ENCODE peak calls at places on chromosomes 2 and 18, in four cellular contexts. One of them, this sample, is unnamed.

GRCh38 chr18:74945774-74946545 is 263.0 kb downstream of the PTGR3 start:
- DNase-seq in cardiac fibroblast: peak; percentile 65
- DNase-seq in IMR-90: peak; percentile 62
- DNase-seq in AG09309: no peak
- DNase-seq in this sample: no peak

GRCh38 chr2:237720962-237721361 is 77.6 kb upstream of the RBM44 start:
- DNase-seq in cardiac fibroblast: peak; percentile 84
- DNase-seq in IMR-90: peak; percentile 83
- DNase-seq in AG09309: no peak
- DNase-seq in this sample: no peak

GRCh38 chr18:31396796-31397195 is 20.2 kb downstream of the DSG4 start:
- DNase-seq in cardiac fibroblast: no peak
- DNase-seq in IMR-90: no peak
- DNase-seq in AG09309: no peak
- DNase-seq in this sample: no peak

GRCh38 chr2:45699032-45699658 is 47.7 kb downstream of the PRKCE start:
- DNase-seq in cardiac fibroblast: peak; percentile 82
- DNase-seq in IMR-90: peak; percentile 88
- DNase-seq in AG09309: peak; percentile 46
- DNase-seq in this sample: no peak

GRCh38 chr2:38751847-38752410 is 768 bp upstream of the SRSF7 start:
- DNase-seq in cardiac fibroblast: no peak
- DNase-seq in IMR-90: peak; percentile 29
- DNase-seq in AG09309: no peak
- DNase-seq in this sample: peak; percentile 54

GRCh38 chr2:176643711-176644110 is 374.5 kb downstream of the MTX2 start:
- DNase-seq in cardiac fibroblast: peak; percentile 55
- DNase-seq in IMR-90: no peak
- DNase-seq in AG09309: no peak
- DNase-seq in this sample: peak; percentile 39

GRCh38 chr2:103986001-103986400 is 867.9 kb upstream of the POU3F3 start:
- DNase-seq in cardiac fibroblast: no peak
- DNase-seq in IMR-90: no peak
- DNase-seq in AG09309: no peak
- DNase-seq in this sample: no peak

GRCh38 chr18:27780061-27780740 is 396.7 kb downstream of the CDH2 start:
- DNase-seq in cardiac fibroblast: peak; percentile 67
- DNase-seq in IMR-90: no peak
- DNase-seq in AG09309: no peak
- DNase-seq in this sample: no peak

GRCh38 chr2:157304811-157305712 is 20.6 kb downstream of the ERMN start:
- DNase-seq in cardiac fibroblast: peak; percentile 68
- DNase-seq in IMR-90: peak; percentile 49
- DNase-seq in AG09309: no peak
- DNase-seq in this sample: no peak

GRCh38 chr2:227472265-227473018 is 486 bp downstream of the AGFG1 start:
- DNase-seq in cardiac fibroblast: peak; percentile 20
- DNase-seq in IMR-90: no peak
- DNase-seq in AG09309: no peak
- DNase-seq in this sample: peak; percentile 90

GRCh38 chr2:151063271-151063670 is 198.4 kb downstream of the RBM43 start:
- DNase-seq in cardiac fibroblast: peak; percentile 76
- DNase-seq in IMR-90: peak; percentile 75
- DNase-seq in AG09309: peak; percentile 62
- DNase-seq in this sample: no peak

GRCh38 chr2:98346259-98347236 is at the start of gene CNGA3:
- DNase-seq in cardiac fibroblast: peak; percentile 22
- DNase-seq in IMR-90: peak; percentile 6
- DNase-seq in AG09309: no peak
- DNase-seq in this sample: peak; percentile 91

GRCh38 chr2:32783468-32783867 is 155.6 kb downstream of the TTC27 start:
- DNase-seq in cardiac fibroblast: peak; percentile 22
- DNase-seq in IMR-90: no peak
- DNase-seq in AG09309: no peak
- DNase-seq in this sample: no peak

GRCh38 chr18:77068890-77069312 is 63.7 kb downstream of the MBP start:
- DNase-seq in cardiac fibroblast: peak; percentile 71
- DNase-seq in IMR-90: peak; percentile 28
- DNase-seq in AG09309: no peak
- DNase-seq in this sample: no peak

GRCh38 chr2:61328707-61329251 is 142.1 kb downstream of the USP34 start:
- DNase-seq in cardiac fibroblast: no peak
- DNase-seq in IMR-90: peak; percentile 6
- DNase-seq in AG09309: peak; percentile 74
- DNase-seq in this sample: no peak

GRCh38 chr2:65204461-65205230 is 23.0 kb upstream of the ACTR2 start:
- DNase-seq in cardiac fibroblast: peak; percentile 7
- DNase-seq in IMR-90: no peak
- DNase-seq in AG09309: no peak
- DNase-seq in this sample: no peak

GRCh38 chr18:31598021-31598805 is 6.5 kb downstream of the TTR start:
- DNase-seq in cardiac fibroblast: no peak
- DNase-seq in IMR-90: no peak
- DNase-seq in AG09309: no peak
- DNase-seq in this sample: no peak

GRCh38 chr2:164495491-164496223 is 125.6 kb downstream of the GRB14 start:
- DNase-seq in cardiac fibroblast: peak; percentile 78
- DNase-seq in IMR-90: peak; percentile 43
- DNase-seq in AG09309: peak; percentile 16
- DNase-seq in this sample: peak; percentile 12

GRCh38 chr2:186575302-186575701 is 14.6 kb upstream of the ITGAV start:
- DNase-seq in cardiac fibroblast: peak; percentile 100
- DNase-seq in IMR-90: peak; percentile 99
- DNase-seq in AG09309: peak; percentile 93
- DNase-seq in this sample: no peak

GRCh38 chr2:180907731-180908130 is 72.7 kb upstream of the UBE2E3 start:
- DNase-seq in cardiac fibroblast: peak; percentile 77
- DNase-seq in IMR-90: peak; percentile 84
- DNase-seq in AG09309: no peak
- DNase-seq in this sample: no peak

GRCh38 chr2:8750221-8750620 is 68.4 kb downstream of the ID2 start:
- DNase-seq in cardiac fibroblast: no peak
- DNase-seq in IMR-90: peak; percentile 18
- DNase-seq in AG09309: no peak
- DNase-seq in this sample: no peak

GRCh38 chr2:85259101-85259590 is 68.6 kb downstream of the TGOLN2 start:
- DNase-seq in cardiac fibroblast: peak; percentile 60
- DNase-seq in IMR-90: peak; percentile 65
- DNase-seq in AG09309: peak; percentile 76
- DNase-seq in this sample: no peak

GRCh38 chr2:50059462-50059861 is 905.1 kb upstream of the FSHR start:
- DNase-seq in cardiac fibroblast: no peak
- DNase-seq in IMR-90: no peak
- DNase-seq in AG09309: no peak
- DNase-seq in this sample: no peak

GRCh38 chr2:162164802-162165201 is 12.8 kb upstream of the GCG start:
- DNase-seq in cardiac fibroblast: peak; percentile 25
- DNase-seq in IMR-90: peak; percentile 33
- DNase-seq in AG09309: no peak
- DNase-seq in this sample: no peak

GRCh38 chr18:73531601-73532000 is 616.0 kb downstream of the FBXO15 start:
- DNase-seq in cardiac fibroblast: no peak
- DNase-seq in IMR-90: no peak
- DNase-seq in AG09309: no peak
- DNase-seq in this sample: no peak

GRCh38 chr2:129058981-129059380 is 740.3 kb upstream of the HS6ST1 start:
- DNase-seq in cardiac fibroblast: no peak
- DNase-seq in IMR-90: no peak
- DNase-seq in AG09309: no peak
- DNase-seq in this sample: no peak

GRCh38 chr18:65398347-65398746 is 352.5 kb upstream of the CDH7 start:
- DNase-seq in cardiac fibroblast: no peak
- DNase-seq in IMR-90: no peak
- DNase-seq in AG09309: no peak
- DNase-seq in this sample: no peak

GRCh38 chr2:98685930-98686887 is 44.7 kb downstream of the MGAT4A start:
- DNase-seq in cardiac fibroblast: no peak
- DNase-seq in IMR-90: no peak
- DNase-seq in AG09309: no peak
- DNase-seq in this sample: no peak

GRCh38 chr2:231379266-231380215 is 16.0 kb upstream of the B3GNT7 start:
- DNase-seq in cardiac fibroblast: peak; percentile 67
- DNase-seq in IMR-90: no peak
- DNase-seq in AG09309: no peak
- DNase-seq in this sample: peak; percentile 48

GRCh38 chr2:65261676-65262075 is 34.0 kb downstream of the ACTR2 start:
- DNase-seq in cardiac fibroblast: peak; percentile 20
- DNase-seq in IMR-90: peak; percentile 23
- DNase-seq in AG09309: no peak
- DNase-seq in this sample: no peak

GRCh38 chr2:127530245-127531132 is 4.2 kb upstream of the IWS1 start:
- DNase-seq in cardiac fibroblast: no peak
- DNase-seq in IMR-90: no peak
- DNase-seq in AG09309: no peak
- DNase-seq in this sample: peak; percentile 13

GRCh38 chr2:191661099-191661681 is 16.7 kb upstream of the NABP1 start:
- DNase-seq in cardiac fibroblast: no peak
- DNase-seq in IMR-90: no peak
- DNase-seq in AG09309: no peak
- DNase-seq in this sample: no peak

GRCh38 chr2:12717191-12717987 is 653 bp downstream of the TRIB2 start:
- DNase-seq in cardiac fibroblast: peak; percentile 83
- DNase-seq in IMR-90: peak; percentile 61
- DNase-seq in AG09309: no peak
- DNase-seq in this sample: peak; percentile 76

GRCh38 chr2:205237524-205237923 is 444.8 kb upstream of the NRP2 start:
- DNase-seq in cardiac fibroblast: no peak
- DNase-seq in IMR-90: no peak
- DNase-seq in AG09309: no peak
- DNase-seq in this sample: no peak

GRCh38 chr2:181459646-181460045 is 2.5 kb downstream of the ITGA4 start:
- DNase-seq in cardiac fibroblast: peak; percentile 28
- DNase-seq in IMR-90: peak; percentile 6
- DNase-seq in AG09309: peak; percentile 21
- DNase-seq in this sample: no peak

GRCh38 chr2:189408294-189408693 is 33.0 kb upstream of the WDR75 start:
- DNase-seq in cardiac fibroblast: peak; percentile 58
- DNase-seq in IMR-90: peak; percentile 18
- DNase-seq in AG09309: no peak
- DNase-seq in this sample: no peak

GRCh38 chr2:189409136-189409535 is 32.1 kb upstream of the WDR75 start:
- DNase-seq in cardiac fibroblast: peak; percentile 50
- DNase-seq in IMR-90: peak; percentile 24
- DNase-seq in AG09309: no peak
- DNase-seq in this sample: no peak

GRCh38 chr2:189407944-189408209 is 33.4 kb upstream of the WDR75 start:
- DNase-seq in cardiac fibroblast: no peak
- DNase-seq in IMR-90: no peak
- DNase-seq in AG09309: no peak
- DNase-seq in this sample: no peak

GRCh38 chr2:189406612-189407011 is 34.7 kb upstream of the WDR75 start:
- DNase-seq in cardiac fibroblast: peak; percentile 18
- DNase-seq in IMR-90: no peak
- DNase-seq in AG09309: no peak
- DNase-seq in this sample: no peak

GRCh38 chr2:189407161-189407943 is 33.9 kb upstream of the WDR75 start:
- DNase-seq in cardiac fibroblast: peak; percentile 90
- DNase-seq in IMR-90: peak; percentile 87
- DNase-seq in AG09309: peak; percentile 57
- DNase-seq in this sample: peak; percentile 5
- H3K4me3 ChIP-seq in cardiac fibroblast: no peak overlapping the region
- H3K4me3 ChIP-seq in IMR-90: peak overlapping the region; percentile 26
- H3K4me3 ChIP-seq in AG09309: no peak overlapping the region
- H3K4me3 ChIP-seq in this sample: no peak overlapping the region

DNA sequence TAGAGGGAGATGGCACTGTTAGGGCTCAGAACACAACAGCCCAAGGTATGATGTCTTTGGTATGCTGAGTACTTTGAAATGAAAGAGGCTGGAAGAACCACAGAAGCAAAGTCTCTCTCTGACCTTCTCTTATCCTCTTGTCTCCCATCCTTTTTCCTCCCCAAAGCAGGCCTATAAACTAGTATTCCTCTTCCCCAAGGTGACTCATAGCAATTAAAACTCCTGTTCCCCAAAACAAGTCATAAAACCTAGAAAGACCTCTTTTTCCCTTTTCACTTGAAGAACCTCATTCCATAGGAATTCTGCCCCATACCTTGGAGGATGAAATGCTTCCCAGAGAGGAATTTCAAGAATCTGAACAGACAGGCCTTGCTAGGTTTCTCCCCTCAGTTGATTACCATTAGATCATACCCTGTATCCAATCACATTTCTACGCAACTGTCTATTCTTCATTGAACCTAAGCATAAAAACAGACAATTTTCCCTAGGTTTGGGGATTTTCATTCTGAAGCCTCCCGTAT is 25.7 kb downstream of the MDH1 start:
- DNase-seq in cardiac fibroblast: peak; percentile 38
- DNase-seq in IMR-90: peak; percentile 61
- DNase-seq in AG09309: peak; percentile 60
- DNase-seq in this sample: no peak
- H3K4me3 ChIP-seq in cardiac fibroblast: no peak overlapping the region
- H3K4me3 ChIP-seq in IMR-90: no peak overlapping the region
- H3K4me3 ChIP-seq in AG09309: no peak overlapping the region
- H3K4me3 ChIP-seq in this sample: no peak overlapping the region

GRCh38 chr2:54918647-54919280 is 131.5 kb downstream of the RTN4 start:
- DNase-seq in cardiac fibroblast: no peak
- DNase-seq in IMR-90: no peak
- DNase-seq in AG09309: no peak
- DNase-seq in this sample: no peak
- H3K4me3 ChIP-seq in cardiac fibroblast: no peak overlapping the region
- H3K4me3 ChIP-seq in IMR-90: no peak overlapping the region
- H3K4me3 ChIP-seq in AG09309: no peak overlapping the region
- H3K4me3 ChIP-seq in this sample: no peak overlapping the region

DNA sequence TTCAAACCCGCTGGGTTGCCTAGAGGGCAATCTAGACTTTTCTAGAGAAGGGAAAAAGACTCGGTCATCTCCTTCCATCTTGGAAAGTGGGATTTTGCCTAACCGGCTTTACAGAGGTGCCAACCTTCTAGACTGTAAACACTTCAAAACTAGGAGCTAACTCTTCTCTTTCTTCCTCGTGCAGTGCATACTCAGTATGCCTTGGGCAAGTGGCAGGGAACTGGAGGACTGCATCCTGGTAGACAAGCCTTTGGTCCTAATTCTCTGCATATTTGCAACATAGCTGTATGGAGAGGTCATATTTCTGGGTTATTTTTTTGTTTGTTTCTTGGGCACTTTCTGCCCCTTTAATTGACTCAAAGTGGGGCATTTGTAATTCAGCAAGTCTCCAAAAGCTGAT is 6.0 kb upstream of the GATA6 start:
- DNase-seq in cardiac fibroblast: no peak
- DNase-seq in IMR-90: no peak
- DNase-seq in AG09309: no peak
- DNase-seq in this sample: no peak
- H3K4me3 ChIP-seq in cardiac fibroblast: no peak overlapping the region
- H3K4me3 ChIP-seq in IMR-90: no peak overlapping the region
- H3K4me3 ChIP-seq in AG09309: no peak overlapping the region
- H3K4me3 ChIP-seq in this sample: no peak overlapping the region

This sample was measured in H7.